ENCODE peak calls at places on chromosome 4, in seven cellular contexts. C is activated CD8-positive, alpha-beta memory T cell treated with anti-CD3 and anti-CD28 coated beads for 24 hours; H is HTR-8/SVneo; U is mucosa of gallbladder; Y is ELF-1; A is fibroblast of mammary gland; W is mesenchymal stem cell. X is an unnamed sample.

GRCh38 chr4:154399259-154399974 is 92.2 kb downstream of the DCHS2 start:
- DNase-seq in C (no peak), H (peak), U (peak), Y (no peak), A (peak), W (peak), X (peak)

GRCh38 chr4:10117424-10118354 is 1.1 kb upstream of the WDR1 start:
- DNase-seq in C (peak), H (no peak), U (no peak), Y (peak), A (peak), W (peak), X (peak)

GRCh38 chr4:85166318-85166717 is 199.8 kb upstream of the WDFY3 start:
- DNase-seq in C (no peak), H (no peak), U (no peak), Y (peak), A (no peak), W (peak), X (peak)

GRCh38 chr4:180028682-180029081 is 2214.5 kb upstream of the TENM3 start:
- DNase-seq in C (no peak), H (no peak), U (no peak), Y (peak), A (no peak), W (peak), X (peak)

GRCh38 chr4:54992266-54992665 is 133.1 kb downstream of the KDR start:
- DNase-seq in C (no peak), H (no peak), U (no peak), Y (no peak), A (no peak), W (peak), X (no peak)

GRCh38 chr4:155973639-155974475 is 20.2 kb upstream of the CTSO start:
- DNase-seq in C (no peak), H (no peak), U (no peak), Y (no peak), A (peak), W (peak), X (no peak)

GRCh38 chr4:25939330-25939729 is 25.3 kb downstream of the SMIM20 start:
- DNase-seq in C (no peak), H (no peak), U (no peak), Y (no peak), A (no peak), W (no peak), X (no peak)

GRCh38 chr4:170674176-170674575 is 584.4 kb upstream of the AADAT start:
- DNase-seq in C (no peak), H (no peak), U (no peak), Y (no peak), A (peak), W (no peak), X (no peak)

GRCh38 chr4:27357283-27357682 is 496.6 kb downstream of the STIM2 start:
- DNase-seq in C (no peak), H (no peak), U (no peak), Y (no peak), A (peak), W (peak), X (no peak)

GRCh38 chr4:152508386-152508785 is 27.5 kb downstream of the FBXW7 start:
- DNase-seq in C (no peak), H (no peak), U (no peak), Y (no peak), A (no peak), W (no peak), X (no peak)

GRCh38 chr4:6621556-6621927 is 18.9 kb upstream of the MRFAP1 start:
- DNase-seq in C (no peak), H (no peak), U (no peak), Y (peak), A (no peak), W (no peak), X (no peak)

GRCh38 chr4:185994750-185995149 is 74.2 kb upstream of the TLR3 start:
- DNase-seq in C (no peak), H (no peak), U (no peak), Y (no peak), A (no peak), W (no peak), X (no peak)

GRCh38 chr4:73086095-73086869 is 16.8 kb upstream of the COX18 start:
- DNase-seq in C (no peak), H (no peak), U (no peak), Y (no peak), A (no peak), W (peak), X (no peak)

GRCh38 chr4:4961936-4962335 is 57.3 kb downstream of the CYTL1 start:
- DNase-seq in C (no peak), H (no peak), U (no peak), Y (no peak), A (no peak), W (no peak), X (no peak)

GRCh38 chr4:53552711-53553110 is 38.6 kb downstream of the LNX1 start:
- DNase-seq in C (no peak), H (no peak), U (no peak), Y (no peak), A (no peak), W (no peak), X (no peak)

GRCh38 chr4:26088433-26088928 is 174.5 kb downstream of the SMIM20 start:
- DNase-seq in C (no peak), H (no peak), U (no peak), Y (no peak), A (peak), W (no peak), X (no peak)

GRCh38 chr4:73998040-73999011 is at the start of gene CXCL5:
- DNase-seq in C (no peak), H (no peak), U (peak), Y (peak), A (peak), W (peak), X (peak)

GRCh38 chr4:61437923-61438322 is 237.8 kb downstream of the ADGRL3 start:
- DNase-seq in C (no peak), H (no peak), U (no peak), Y (no peak), A (no peak), W (no peak), X (no peak)

GRCh38 chr4:95114521-95114920 is 356.8 kb downstream of the BMPR1B start:
- DNase-seq in C (no peak), H (no peak), U (no peak), Y (no peak), A (peak), W (no peak), X (peak)

GRCh38 chr4:88188738-88189417 is 30.4 kb upstream of the ABCG2 start:
- DNase-seq in C (no peak), H (no peak), U (no peak), Y (no peak), A (no peak), W (no peak), X (no peak)

GRCh38 chr4:56410247-56410646 is 23.0 kb upstream of the AASDH start:
- DNase-seq in C (no peak), H (peak), U (peak), Y (peak), A (peak), W (peak), X (peak)

GRCh38 chr4:84403656-84404055 is 95.4 kb downstream of the NKX6-1 start:
- DNase-seq in C (no peak), H (no peak), U (no peak), Y (no peak), A (peak), W (no peak), X (no peak)

GRCh38 chr4:39587881-39588280 is 50.8 kb downstream of the SMIM14 start:
- DNase-seq in C (no peak), H (no peak), U (no peak), Y (no peak), A (peak), W (peak), X (no peak)

GRCh38 chr4:55004831-55005230 is 120.6 kb downstream of the KDR start:
- DNase-seq in C (no peak), H (no peak), U (no peak), Y (no peak), A (peak), W (no peak), X (no peak)

GRCh38 chr4:181108237-181108636 is 1135.0 kb upstream of the TENM3 start:
- DNase-seq in C (no peak), H (no peak), U (no peak), Y (no peak), A (no peak), W (no peak), X (no peak)

GRCh38 chr4:123190176-123190575 is 206.4 kb upstream of the SPRY1 start:
- DNase-seq in C (no peak), H (no peak), U (no peak), Y (no peak), A (no peak), W (no peak), X (no peak)

GRCh38 chr4:148716361-148717063 is 274.3 kb upstream of the NR3C2 start:
- DNase-seq in C (no peak), H (no peak), U (no peak), Y (peak), A (no peak), W (no peak), X (peak)

GRCh38 chr4:66562276-66562806 is 892.1 kb upstream of the EPHA5 start:
- DNase-seq in C (no peak), H (no peak), U (no peak), Y (no peak), A (no peak), W (no peak), X (no peak)

GRCh38 chr4:2792711-2793577 is at the start of gene SH3BP2:
- DNase-seq in C (peak), H (peak), U (peak), Y (peak), A (no peak), W (peak), X (peak)

GRCh38 chr4:23775694-23776093 is 114.2 kb downstream of the PPARGC1A start:
- DNase-seq in C (no peak), H (no peak), U (no peak), Y (peak), A (no peak), W (no peak), X (no peak)

X was measured in left kidney.